ENCODE peak calls at places on chromosomes 11 and 22, in five cellular contexts. A, Q, L, N and K are unnamed samples.

GRCh38 chr22:48821346-48822186 is 1006.1 kb downstream of the BRD1 start:
- DNase-seq in A (no peak), Q (no peak), L (no peak), N (peak), K (no peak)

GRCh38 chr11:130161441-130161840 is 1.9 kb downstream of the ST14 start:
- DNase-seq in A (no peak), Q (no peak), L (peak), N (no peak), K (no peak)

GRCh38 chr22:41350087-41350486 is 31.7 kb upstream of the TEF start:
- DNase-seq in A (no peak), Q (no peak), L (no peak), N (no peak), K (no peak)

GRCh38 chr11:43802509-43802908 is 78.1 kb upstream of the ALKBH3 start:
- DNase-seq in A (no peak), Q (no peak), L (no peak), N (peak), K (no peak)

GRCh38 chr11:96827164-96827563 is 437.4 kb downstream of the JRKL start:
- DNase-seq in A (no peak), Q (no peak), L (no peak), N (peak), K (peak)

GRCh38 chr22:49028111-49028510 is 799.6 kb downstream of the BRD1 start:
- DNase-seq in A (no peak), Q (no peak), L (no peak), N (no peak), K (no peak)

GRCh38 chr11:115613986-115614625 is 109.9 kb upstream of the CADM1 start:
- DNase-seq in A (no peak), Q (no peak), L (no peak), N (no peak), K (no peak)

GRCh38 chr11:91220476-91221202 is 997.8 kb upstream of the CHORDC1 start:
- DNase-seq in A (no peak), Q (no peak), L (no peak), N (no peak), K (no peak)

GRCh38 chr22:19196841-19197612 is 18.5 kb upstream of the SLC25A1 start:
- DNase-seq in A (no peak), Q (no peak), L (no peak), N (no peak), K (no peak)

GRCh38 chr11:13963169-13963948 is 836 bp downstream of the SPON1 start:
- DNase-seq in A (peak), Q (no peak), L (no peak), N (peak), K (peak)

GRCh38 chr11:65219930-65220213 is 38.1 kb downstream of the CAPN1 start:
- DNase-seq in A (no peak), Q (no peak), L (no peak), N (no peak), K (no peak)